ENCODE peak calls at places on chromosomes 11 and 22, in ten cellular contexts. E, R, C, O, B, Z, N, F, T and M are unnamed samples. For H3K9me3, the result is how much of the 10 kb centered on the place peaks cover.

GRCh38 chr11:60377737-60378136 is 595 bp upstream of the MS4A7 start:
- DNase-seq in Z (peak), T (no peak), R (peak), B (no peak), C (no peak), F (peak), N (no peak), E (peak), O (peak), M (no peak)

GRCh38 chr11:26070981-26071380 is 260.9 kb upstream of the ANO3 start:
- DNase-seq in E (no peak), F (no peak), T (no peak), O (no peak), B (no peak), R (no peak), N (no peak), C (no peak), Z (no peak), M (no peak)

GRCh38 chr11:390175-390574 is 3.8 kb upstream of the PKP3 start:
- DNase-seq in E (no peak), C (no peak), O (no peak), Z (no peak), F (peak), N (no peak), R (no peak), B (peak), T (no peak), M (no peak)

GRCh38 chr22:44658371-44658953 is 43.5 kb upstream of the PRR5 start:
- DNase-seq in R (no peak), E (peak), C (no peak), Z (peak), O (no peak), T (no peak), B (no peak), F (peak), N (peak), M (peak)

GRCh38 chr22:21962655-21962949 is 10.0 kb upstream of the PPM1F start:
- DNase-seq in C (no peak), Z (no peak), F (no peak), N (no peak), O (no peak), T (no peak), B (no peak), E (no peak), R (no peak), M (no peak)

GRCh38 chr22:24198682-24199052 is 17.4 kb downstream of the SUSD2 start:
- DNase-seq in R (no peak), B (no peak), O (no peak), N (no peak), T (no peak), E (no peak), Z (no peak), C (no peak), F (no peak), M (no peak)

GRCh38 chr11:33722579-33723234 is 13.5 kb downstream of the CD59 start:
- DNase-seq in Z (no peak), T (no peak), N (peak), C (no peak), R (no peak), E (no peak), B (no peak), O (peak), F (no peak), M (no peak)

GRCh38 chr22:42217019-42217751 is 53.3 kb downstream of the TCF20 start:
- DNase-seq in E (no peak), N (no peak), F (no peak), B (no peak), O (no peak), Z (no peak), C (no peak), T (no peak), R (no peak), M (peak)

GRCh38 chr22:44693756-44694155 is 8.2 kb upstream of the PRR5 start:
- DNase-seq in Z (no peak), R (no peak), E (no peak), N (no peak), B (no peak), C (no peak), T (no peak), F (no peak), O (no peak), M (no peak)

GRCh38 chr22:35349704-35350538 is 31.0 kb upstream of the HMOX1 start:
- DNase-seq in Z (no peak), T (no peak), F (peak), C (no peak), N (peak), E (no peak), O (no peak), B (no peak), R (no peak), M (peak)

GRCh38 chr11:105273660-105274280 is 134.2 kb upstream of the CARD18 start:
- DNase-seq in C (no peak), Z (no peak), E (no peak), T (no peak), O (no peak), R (no peak), F (no peak), N (no peak), B (no peak), M (no peak)

GRCh38 chr11:5818245-5818865 is 9.6 kb downstream of the OR52N2 start:
- DNase-seq in F (no peak), Z (no peak), B (no peak), T (no peak), R (no peak), E (no peak), C (no peak), N (no peak), O (no peak), M (no peak)

GRCh38 chr22:39134366-39135091 is 18.0 kb downstream of the CBX7 start:
- DNase-seq in E (no peak), R (no peak), Z (no peak), N (no peak), T (no peak), C (no peak), O (no peak), B (no peak), F (no peak), M (no peak)

GRCh38 chr11:63802637-63803414 is 10.4 kb upstream of the SPINDOC start:
- DNase-seq in C (no peak), B (no peak), Z (no peak), F (no peak), N (peak), R (no peak), E (no peak), T (no peak), O (no peak), M (no peak)

GRCh38 chr22:31075961-31076360 is 5.2 kb upstream of the SMTN start:
- DNase-seq in E (peak), F (peak), T (no peak), B (no peak), R (peak), N (peak), Z (peak), O (peak), C (peak), M (peak)

GRCh38 chr11:120909676-120910215 is 114.2 kb upstream of the TBCEL start:
- DNase-seq in T (no peak), C (no peak), N (no peak), F (no peak), B (no peak), Z (no peak), E (no peak), O (no peak), R (no peak), M (no peak)

GRCh38 chr22:36165161-36165560 is 4.6 kb upstream of the APOL3 start:
- DNase-seq in B (no peak), E (no peak), O (no peak), T (no peak), N (no peak), Z (no peak), F (no peak), R (no peak), C (no peak), M (no peak)

GRCh38 chr11:5719703-5720495 is 16.3 kb upstream of the OR56B1 start:
- DNase-seq in B (no peak), Z (no peak), O (no peak), F (no peak), N (peak), T (no peak), R (no peak), C (no peak), E (no peak), M (no peak)

GRCh38 chr11:90774727-90775572 is 552.1 kb upstream of the CHORDC1 start:
- DNase-seq in N (no peak), F (peak), O (no peak), T (no peak), E (no peak), R (no peak), C (no peak), Z (no peak), B (no peak), M (no peak)

GRCh38 chr22:35312198-35313059 is 12.7 kb downstream of the TOM1 start:
- DNase-seq in C (peak), Z (no peak), E (no peak), O (no peak), B (peak), F (no peak), N (peak), T (no peak), R (no peak), M (peak)

DNA sequence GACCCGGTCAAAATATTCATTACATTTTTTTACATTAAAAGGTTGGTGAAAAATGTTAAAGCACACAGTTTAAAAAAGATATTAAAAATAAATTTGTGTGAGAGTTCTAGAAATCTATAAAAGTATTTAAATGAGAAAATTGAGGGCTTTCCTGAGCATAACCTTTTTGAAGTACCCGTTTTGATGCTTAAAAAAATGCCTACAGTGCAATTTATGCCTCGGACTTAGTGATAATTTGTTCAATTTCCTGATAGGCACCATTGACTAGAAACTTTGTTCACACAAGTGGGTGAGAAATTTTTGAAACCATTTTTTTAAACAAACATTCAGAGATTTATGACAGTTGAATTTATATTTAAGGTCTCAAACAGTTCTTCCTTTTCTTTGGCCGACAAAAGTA is 29.7 kb upstream of the B3GAT1 start:
- DNase-seq in N (no peak), B (no peak), O (no peak), T (no peak), E (no peak), F (no peak), C (no peak), R (no peak), Z (no peak), M (no peak)
- H3K9me3 ChIP-seq in N (under half), B (under half), O (under half), T (under half), E (under half), F (under half), C (under half), R (under half), Z (under half), M (under half)

GRCh38 chr11:34898474-34898873 is 17.7 kb downstream of the APIP start:
- DNase-seq in O (no peak), R (no peak), B (no peak), C (no peak), F (no peak), Z (no peak), N (no peak), E (no peak), T (no peak), M (no peak)
- H3K9me3 ChIP-seq in O (under half), R (under half), B (under half), C (under half), F (under half), Z (half or more), N (under half), E (under half), T (under half), M (under half)

DNA sequence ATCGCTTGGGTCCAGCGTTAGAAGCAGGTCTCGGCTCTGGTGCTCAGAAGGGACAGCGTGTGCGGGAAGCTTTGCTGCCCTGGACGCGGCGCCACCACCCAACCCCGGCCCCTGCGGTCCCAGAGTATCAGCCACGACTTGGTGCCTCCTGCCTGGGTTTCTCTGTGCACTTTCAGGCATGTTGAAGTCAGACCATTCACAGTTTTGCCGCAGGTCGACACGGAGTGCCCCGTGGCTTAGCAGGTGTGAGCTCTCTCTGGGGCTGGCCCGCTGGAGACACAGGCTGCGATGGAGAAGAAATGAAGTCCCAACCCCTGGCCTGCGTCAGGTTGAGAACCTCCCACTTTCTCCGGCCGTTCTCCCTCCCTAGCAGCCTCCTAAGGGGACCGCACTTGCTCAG is 494.5 kb downstream of the BRD1 start:
- DNase-seq in O (peak), Z (no peak), C (no peak), R (no peak), B (no peak), T (no peak), E (peak), N (no peak), F (no peak), M (no peak)
- H3K9me3 ChIP-seq in O (under half), Z (under half), C (under half), R (under half), B (under half), T (under half), E (under half), N (under half), F (under half), M (under half)

GRCh38 chr11:50246699-50247098 is 214.0 kb downstream of the OR4C45 start:
- DNase-seq in O (no peak), N (no peak), C (no peak), T (no peak), E (no peak), Z (no peak), R (no peak), B (no peak), F (no peak), M (no peak)
- H3K9me3 ChIP-seq in O (under half), N (under half), C (under half), T (under half), E (under half), Z (under half), R (under half), B (under half), F (half or more), M (under half)

DNA sequence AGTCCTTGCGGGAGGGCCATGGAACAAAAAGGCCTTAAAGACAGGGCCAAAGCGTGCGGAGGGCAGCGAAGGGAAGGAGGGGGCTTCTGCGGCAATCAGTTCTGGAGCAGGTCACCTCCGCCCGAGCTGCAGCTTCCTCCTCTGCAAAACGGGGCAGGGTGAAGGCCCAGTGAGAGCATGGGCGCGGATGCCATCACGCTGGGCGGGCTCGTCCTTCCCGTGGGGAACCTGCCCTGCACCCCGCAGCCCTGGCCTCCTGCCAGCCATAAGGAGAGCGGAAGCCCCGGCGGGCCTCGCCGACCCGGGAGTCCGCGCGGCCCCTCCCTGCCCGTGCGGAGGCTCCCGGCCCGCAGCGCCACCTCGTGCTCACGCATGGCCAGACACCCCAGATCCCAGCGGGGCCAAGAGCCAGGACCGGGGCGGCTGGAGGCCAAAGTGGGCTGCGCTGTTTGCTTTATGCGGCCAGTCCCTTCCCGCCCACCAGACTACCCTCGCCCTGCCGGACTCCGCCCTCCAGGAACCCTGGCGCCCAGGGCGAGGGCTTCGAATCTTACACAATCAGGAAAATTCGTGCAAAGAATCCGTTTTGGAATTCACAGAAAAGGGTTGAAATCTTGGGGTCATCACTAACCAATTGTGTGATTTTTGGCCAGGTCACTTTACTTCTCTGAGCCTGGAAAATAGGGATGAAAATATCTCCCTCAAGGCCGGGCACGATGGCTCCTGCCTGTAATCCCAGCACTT is 16.1 kb downstream of the TSKU start:
- DNase-seq in O (peak), B (peak), T (peak), R (peak), E (peak), F (peak), Z (peak), C (peak), N (peak), M (peak)
- H3K9me3 ChIP-seq in O (under half), B (under half), T (under half), R (under half), E (under half), F (under half), Z (under half), C (under half), N (under half), M (under half)

GRCh38 chr11:70630068-70630467 is 231.7 kb downstream of the CTTN start:
- DNase-seq in N (no peak), O (no peak), F (no peak), Z (no peak), T (no peak), B (no peak), R (no peak), E (no peak), C (no peak), M (no peak)
- H3K9me3 ChIP-seq in N (under half), O (under half), F (under half), Z (under half), T (under half), B (under half), R (under half), E (under half), C (under half), M (under half)

GRCh38 chr11:3356858-3357257 is 22.1 kb downstream of the ZNF195 start:
- DNase-seq in B (no peak), C (no peak), Z (no peak), R (no peak), T (no peak), E (no peak), N (no peak), F (no peak), O (no peak), M (no peak)
- H3K9me3 ChIP-seq in B (under half), C (under half), Z (half or more), R (half or more), T (half or more), E (half or more), N (under half), F (half or more), O (half or more), M (under half)